ENCODE peak calls at places on chromosomes 13 and 19, in seven cellular contexts. One of them, this sample, is unnamed.

GRCh38 chr13:37769078-37769477 is 100.5 kb downstream of the TRPC4 start:
- DNase-seq in mesenchymal stem cell: no peak
- DNase-seq in neuronal stem cell: no peak
- DNase-seq in trophoblast cell: no peak
- DNase-seq in IMR-90: no peak
- DNase-seq in H1: no peak
- DNase-seq in H9: no peak
- DNase-seq in this sample: no peak

GRCh38 chr19:38905620-38906019 is 5.9 kb downstream of the NFKBIB start:
- DNase-seq in trophoblast cell: no peak
- DNase-seq in IMR-90: no peak
- DNase-seq in mesenchymal stem cell: no peak
- DNase-seq in H9: no peak
- DNase-seq in H1: no peak
- DNase-seq in neuronal stem cell: no peak
- DNase-seq in this sample: no peak

GRCh38 chr13:99322297-99323103 is 15.3 kb upstream of the GPR183 start:
- DNase-seq in trophoblast cell: no peak
- DNase-seq in neuronal stem cell: no peak
- DNase-seq in mesenchymal stem cell: peak; percentile 84
- DNase-seq in H9: no peak
- DNase-seq in H1: no peak
- DNase-seq in IMR-90: peak; percentile 89
- DNase-seq in this sample: peak; percentile 37

GRCh38 chr13:35771898-35772297 is 295.4 kb upstream of the MAB21L1 start:
- DNase-seq in trophoblast cell: peak; percentile 33
- DNase-seq in H1: peak; percentile 3
- DNase-seq in mesenchymal stem cell: peak; percentile 34
- DNase-seq in H9: no peak
- DNase-seq in IMR-90: peak; percentile 95
- DNase-seq in neuronal stem cell: no peak
- DNase-seq in this sample: peak; percentile 85

GRCh38 chr19:41439441-41440222 is at the start of gene DMAC2:
- DNase-seq in neuronal stem cell: peak; percentile 96
- DNase-seq in H9: peak; percentile 98
- DNase-seq in IMR-90: peak; percentile 97
- DNase-seq in mesenchymal stem cell: peak; percentile 99
- DNase-seq in H1: peak; percentile 92
- DNase-seq in trophoblast cell: peak; percentile 99
- DNase-seq in this sample: peak; percentile 100

GRCh38 chr19:6065685-6066365 is 44.5 kb downstream of the RFX2 start:
- DNase-seq in H9: peak; percentile 45
- DNase-seq in H1: no peak
- DNase-seq in neuronal stem cell: no peak
- DNase-seq in IMR-90: peak; percentile 30
- DNase-seq in trophoblast cell: peak; percentile 58
- DNase-seq in mesenchymal stem cell: peak; percentile 89
- DNase-seq in this sample: peak; percentile 91

GRCh38 chr13:107969551-107969950 is 245.8 kb downstream of the LIG4 start:
- DNase-seq in H1: no peak
- DNase-seq in IMR-90: no peak
- DNase-seq in neuronal stem cell: no peak
- DNase-seq in trophoblast cell: no peak
- DNase-seq in mesenchymal stem cell: no peak
- DNase-seq in H9: no peak
- DNase-seq in this sample: no peak

GRCh38 chr19:54203151-54203611 is 2.5 kb downstream of the RPS9 start:
- DNase-seq in H9: no peak
- DNase-seq in trophoblast cell: no peak
- DNase-seq in H1: no peak
- DNase-seq in IMR-90: peak; percentile 13
- DNase-seq in mesenchymal stem cell: no peak
- DNase-seq in neuronal stem cell: no peak
- DNase-seq in this sample: no peak

GRCh38 chr19:13872695-13873389 is 4.1 kb upstream of the NANOS3 start:
- DNase-seq in H9: peak; percentile 83
- DNase-seq in mesenchymal stem cell: no peak
- DNase-seq in neuronal stem cell: peak; percentile 75
- DNase-seq in IMR-90: no peak
- DNase-seq in trophoblast cell: no peak
- DNase-seq in H1: no peak
- DNase-seq in this sample: peak; percentile 89

GRCh38 chr19:18131841-18132596 is 20.9 kb upstream of the PIK3R2 start:
- DNase-seq in H1: no peak
- DNase-seq in trophoblast cell: no peak
- DNase-seq in H9: peak; percentile 66
- DNase-seq in mesenchymal stem cell: no peak
- DNase-seq in neuronal stem cell: no peak
- DNase-seq in IMR-90: no peak
- DNase-seq in this sample: no peak

GRCh38 chr19:38317104-38317612 is 1.4 kb upstream of the YIF1B start:
- DNase-seq in trophoblast cell: no peak
- DNase-seq in IMR-90: no peak
- DNase-seq in H9: no peak
- DNase-seq in neuronal stem cell: no peak
- DNase-seq in mesenchymal stem cell: no peak
- DNase-seq in H1: no peak
- DNase-seq in this sample: no peak

GRCh38 chr13:80361883-80362327 is 21.0 kb upstream of the SPRY2 start:
- DNase-seq in H9: peak; percentile 36
- DNase-seq in H1: no peak
- DNase-seq in mesenchymal stem cell: peak; percentile 6
- DNase-seq in trophoblast cell: no peak
- DNase-seq in IMR-90: no peak
- DNase-seq in neuronal stem cell: peak; percentile 48
- DNase-seq in this sample: peak; percentile 96

GRCh38 chr13:27997904-27998522 is 9.5 kb upstream of the URAD start:
- DNase-seq in H1: no peak
- DNase-seq in H9: peak; percentile 76
- DNase-seq in trophoblast cell: peak; percentile 24
- DNase-seq in mesenchymal stem cell: peak; percentile 56
- DNase-seq in IMR-90: peak; percentile 28
- DNase-seq in neuronal stem cell: no peak
- DNase-seq in this sample: peak; percentile 86

GRCh38 chr13:94369862-94370491 is 109.5 kb downstream of the DCT start:
- DNase-seq in IMR-90: peak; percentile 56
- DNase-seq in neuronal stem cell: no peak
- DNase-seq in mesenchymal stem cell: peak; percentile 45
- DNase-seq in H1: no peak
- DNase-seq in H9: no peak
- DNase-seq in trophoblast cell: no peak
- DNase-seq in this sample: no peak

DNA sequence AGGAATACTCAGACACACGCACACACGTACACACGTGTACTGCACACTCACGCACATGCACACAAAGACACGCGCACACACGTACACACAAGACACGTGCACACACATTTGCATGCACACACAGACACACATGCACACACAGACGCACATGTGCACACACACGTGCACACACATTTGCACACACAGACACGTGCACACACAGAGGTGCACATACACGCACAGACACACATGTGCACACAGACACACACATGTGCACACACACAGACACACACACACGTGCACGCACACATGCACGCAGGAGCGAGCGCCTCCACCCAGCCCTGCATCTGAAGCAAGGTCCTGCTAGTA is 81.1 kb downstream of the GADD45B start:
- DNase-seq in IMR-90: no peak
- DNase-seq in H1: no peak
- DNase-seq in trophoblast cell: no peak
- DNase-seq in mesenchymal stem cell: no peak
- DNase-seq in neuronal stem cell: no peak
- DNase-seq in H9: no peak
- DNase-seq in this sample: no peak
- H3K4ac ChIP-seq in IMR-90: no peak overlapping the region
- H3K4ac ChIP-seq in H1: peak overlapping the region; percentile 80
- H3K4ac ChIP-seq in trophoblast cell: no peak overlapping the region
- H3K4ac ChIP-seq in mesenchymal stem cell: no peak overlapping the region
- H3K4ac ChIP-seq in neuronal stem cell: no peak overlapping the region
- H3K4ac ChIP-seq in H9: no peak overlapping the region
- H3K4ac ChIP-seq in this sample: no peak overlapping the region

DNA sequence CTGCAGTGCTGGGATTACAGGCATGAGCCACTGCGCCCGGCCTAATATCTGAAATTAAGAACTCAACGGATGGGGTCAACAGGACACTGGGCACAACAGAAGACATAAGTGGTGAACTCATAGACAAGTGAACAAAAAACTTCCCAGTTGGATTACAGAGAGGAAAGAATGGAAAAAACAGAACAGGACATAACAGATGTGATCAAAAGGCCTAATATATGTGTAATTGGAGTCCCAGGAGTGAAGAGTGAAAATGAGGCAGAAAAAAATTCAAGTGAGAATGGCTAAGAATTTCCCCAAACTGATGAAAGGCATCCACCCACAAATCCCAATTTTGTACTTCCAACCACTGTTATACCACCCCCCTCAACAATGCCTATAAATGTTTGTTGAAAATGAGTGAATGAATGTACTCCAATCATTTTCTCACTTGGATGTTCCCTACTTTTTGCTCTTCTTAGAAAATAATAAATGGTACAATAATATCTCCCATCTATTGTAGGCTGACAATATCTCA is 18.3 kb upstream of the ANGPTL8 start:
- DNase-seq in trophoblast cell: no peak
- DNase-seq in H1: no peak
- DNase-seq in IMR-90: no peak
- DNase-seq in mesenchymal stem cell: no peak
- DNase-seq in H9: no peak
- DNase-seq in neuronal stem cell: no peak
- DNase-seq in this sample: no peak
- H3K4ac ChIP-seq in trophoblast cell: no peak overlapping the region
- H3K4ac ChIP-seq in H1: no peak overlapping the region
- H3K4ac ChIP-seq in IMR-90: no peak overlapping the region
- H3K4ac ChIP-seq in mesenchymal stem cell: no peak overlapping the region
- H3K4ac ChIP-seq in H9: no peak overlapping the region
- H3K4ac ChIP-seq in neuronal stem cell: no peak overlapping the region
- H3K4ac ChIP-seq in this sample: no peak overlapping the region

GRCh38 chr13:21309542-21310172 is 133.2 kb downstream of the MRPL57 start:
- DNase-seq in H9: no peak
- DNase-seq in neuronal stem cell: no peak
- DNase-seq in IMR-90: no peak
- DNase-seq in mesenchymal stem cell: no peak
- DNase-seq in H1: no peak
- DNase-seq in trophoblast cell: no peak
- DNase-seq in this sample: no peak
- H3K4ac ChIP-seq in H9: no peak overlapping the region
- H3K4ac ChIP-seq in neuronal stem cell: no peak overlapping the region
- H3K4ac ChIP-seq in IMR-90: no peak overlapping the region
- H3K4ac ChIP-seq in mesenchymal stem cell: no peak overlapping the region
- H3K4ac ChIP-seq in H1: no peak overlapping the region
- H3K4ac ChIP-seq in trophoblast cell: no peak overlapping the region
- H3K4ac ChIP-seq in this sample: no peak overlapping the region

GRCh38 chr19:46935066-46935663 is 74.4 kb downstream of the ARHGAP35 start:
- DNase-seq in trophoblast cell: no peak
- DNase-seq in H9: no peak
- DNase-seq in H1: no peak
- DNase-seq in mesenchymal stem cell: peak; percentile 47
- DNase-seq in neuronal stem cell: no peak
- DNase-seq in IMR-90: peak; percentile 18
- DNase-seq in this sample: no peak

GRCh38 chr19:46928951-46929350 is 68.2 kb downstream of the ARHGAP35 start:
- DNase-seq in mesenchymal stem cell: peak; percentile 32
- DNase-seq in IMR-90: peak; percentile 27
- DNase-seq in H1: no peak
- DNase-seq in neuronal stem cell: no peak
- DNase-seq in H9: no peak
- DNase-seq in trophoblast cell: no peak
- DNase-seq in this sample: no peak

GRCh38 chr19:46931197-46931596 is 70.4 kb downstream of the ARHGAP35 start:
- DNase-seq in H1: no peak
- DNase-seq in neuronal stem cell: no peak
- DNase-seq in H9: no peak
- DNase-seq in mesenchymal stem cell: no peak
- DNase-seq in IMR-90: no peak
- DNase-seq in trophoblast cell: no peak
- DNase-seq in this sample: no peak

GRCh38 chr19:46927893-46928292 is 67.1 kb downstream of the ARHGAP35 start:
- DNase-seq in H9: no peak
- DNase-seq in neuronal stem cell: no peak
- DNase-seq in mesenchymal stem cell: no peak
- DNase-seq in trophoblast cell: no peak
- DNase-seq in H1: no peak
- DNase-seq in IMR-90: no peak
- DNase-seq in this sample: no peak

DNA sequence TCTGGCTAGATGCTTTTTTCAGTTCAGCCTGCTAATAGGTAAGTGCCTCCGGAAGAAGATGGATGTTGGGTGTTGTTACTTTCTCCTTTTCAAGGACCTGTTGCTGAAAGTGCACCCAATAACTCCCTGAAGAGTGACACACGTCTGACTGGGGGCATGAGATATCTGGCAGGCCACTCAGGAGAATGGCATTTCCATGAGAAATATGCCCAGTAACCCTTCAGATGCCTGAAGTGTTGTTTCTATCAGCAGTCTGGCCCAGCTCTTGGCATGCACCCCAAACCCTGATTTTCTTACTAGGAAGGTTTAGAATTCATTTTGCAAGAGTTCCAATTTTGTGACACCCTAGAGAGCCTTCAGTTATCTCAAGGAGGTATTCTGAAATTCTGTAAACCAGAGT is 71.5 kb downstream of the ARHGAP35 start:
- DNase-seq in trophoblast cell: no peak
- DNase-seq in neuronal stem cell: no peak
- DNase-seq in IMR-90: peak; percentile 62
- DNase-seq in H9: no peak
- DNase-seq in H1: no peak
- DNase-seq in mesenchymal stem cell: peak; percentile 50
- DNase-seq in this sample: no peak
- H3K4ac ChIP-seq in trophoblast cell: no peak overlapping the region
- H3K4ac ChIP-seq in neuronal stem cell: no peak overlapping the region
- H3K4ac ChIP-seq in IMR-90: no peak overlapping the region
- H3K4ac ChIP-seq in H9: no peak overlapping the region
- H3K4ac ChIP-seq in H1: no peak overlapping the region
- H3K4ac ChIP-seq in mesenchymal stem cell: no peak overlapping the region
- H3K4ac ChIP-seq in this sample: no peak overlapping the region

DNA sequence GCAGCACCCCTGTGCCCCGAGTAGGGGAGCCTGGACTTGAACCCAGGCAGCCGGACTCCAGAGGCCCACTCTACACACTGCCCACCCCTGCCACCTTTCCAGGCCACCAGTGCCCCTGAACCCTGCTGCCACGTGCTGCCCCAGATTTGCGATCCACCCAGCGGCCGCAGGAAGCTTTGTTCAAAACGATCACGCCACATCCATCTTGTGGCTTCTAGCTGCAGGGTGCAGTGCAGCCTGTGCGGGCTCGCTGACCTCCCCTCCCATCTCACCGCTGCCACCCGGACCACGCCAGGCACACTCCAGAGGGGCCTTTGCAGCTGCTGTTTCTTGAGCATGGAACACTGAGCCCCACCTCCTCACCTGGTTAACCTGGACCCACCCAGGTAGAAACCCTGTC is 3.8 kb downstream of the RAVER1 start:
- DNase-seq in mesenchymal stem cell: no peak
- DNase-seq in H1: no peak
- DNase-seq in IMR-90: no peak
- DNase-seq in H9: no peak
- DNase-seq in trophoblast cell: no peak
- DNase-seq in neuronal stem cell: no peak
- DNase-seq in this sample: no peak
- H3K4ac ChIP-seq in mesenchymal stem cell: no peak overlapping the region
- H3K4ac ChIP-seq in H1: no peak overlapping the region
- H3K4ac ChIP-seq in IMR-90: no peak overlapping the region
- H3K4ac ChIP-seq in H9: no peak overlapping the region
- H3K4ac ChIP-seq in trophoblast cell: no peak overlapping the region
- H3K4ac ChIP-seq in neuronal stem cell: no peak overlapping the region
- H3K4ac ChIP-seq in this sample: no peak overlapping the region

This sample was measured in mesendoderm.